ENCODE peak calls at places on chromosomes 4 and X, in four cellular contexts. One of them, this sample, is unnamed.

GRCh38 chr4:69656653-69657158 is 3.7 kb upstream of the UGT2A1 start:
- DNase-seq in testis: no peak
- DNase-seq in lower lobe of right lung: no peak
- DNase-seq in CD4-positive, alpha-beta memory T cell: no peak
- DNase-seq in this sample: no peak

GRCh38 chrX:93169771-93170170 is 503.6 kb downstream of the NAP1L3 start:
- DNase-seq in lower lobe of right lung: no peak
- DNase-seq in testis: no peak
- DNase-seq in CD4-positive, alpha-beta memory T cell: no peak
- DNase-seq in this sample: no peak

GRCh38 chr4:125198916-125199315 is 115.8 kb upstream of the FAT4 start:
- DNase-seq in testis: no peak
- DNase-seq in lower lobe of right lung: no peak
- DNase-seq in CD4-positive, alpha-beta memory T cell: no peak
- DNase-seq in this sample: no peak

GRCh38 chr4:37892641-37893040 is 1.8 kb downstream of the TBC1D1 start:
- DNase-seq in lower lobe of right lung: peak; percentile 54
- DNase-seq in testis: no peak
- DNase-seq in CD4-positive, alpha-beta memory T cell: peak; percentile 41
- DNase-seq in this sample: no peak

GRCh38 chrX:136055651-136056221 is 70.5 kb downstream of the SLC9A6 start:
- DNase-seq in lower lobe of right lung: no peak
- DNase-seq in testis: peak; percentile 19
- DNase-seq in CD4-positive, alpha-beta memory T cell: no peak
- DNase-seq in this sample: no peak

GRCh38 chr4:75495489-75495888 is 18.7 kb downstream of the RCHY1 start:
- DNase-seq in lower lobe of right lung: no peak
- DNase-seq in testis: no peak
- DNase-seq in CD4-positive, alpha-beta memory T cell: no peak
- DNase-seq in this sample: no peak

GRCh38 chr4:14924945-14925344 is 77.3 kb upstream of the CPEB2 start:
- DNase-seq in lower lobe of right lung: no peak
- DNase-seq in testis: no peak
- DNase-seq in CD4-positive, alpha-beta memory T cell: no peak
- DNase-seq in this sample: no peak

GRCh38 chr4:165048170-165048569 is 5.5 kb upstream of the TRIM75 start:
- DNase-seq in lower lobe of right lung: no peak
- DNase-seq in testis: no peak
- DNase-seq in CD4-positive, alpha-beta memory T cell: no peak
- DNase-seq in this sample: no peak

GRCh38 chr4:184822356-184822755 is 3.4 kb downstream of the ACSL1 start:
- DNase-seq in CD4-positive, alpha-beta memory T cell: no peak
- DNase-seq in testis: no peak
- DNase-seq in lower lobe of right lung: no peak
- DNase-seq in this sample: no peak

GRCh38 chr4:185480016-185480732 is 8.6 kb upstream of the CCDC110 start:
- DNase-seq in testis: no peak
- DNase-seq in CD4-positive, alpha-beta memory T cell: no peak
- DNase-seq in lower lobe of right lung: no peak
- DNase-seq in this sample: no peak

GRCh38 chr4:129682586-129682985 is 586.6 kb downstream of the C4orf33 start:
- DNase-seq in testis: no peak
- DNase-seq in CD4-positive, alpha-beta memory T cell: no peak
- DNase-seq in lower lobe of right lung: no peak
- DNase-seq in this sample: no peak

GRCh38 chr4:179307297-179308136 is 1865.3 kb upstream of the AGA start:
- DNase-seq in lower lobe of right lung: no peak
- DNase-seq in CD4-positive, alpha-beta memory T cell: no peak
- DNase-seq in testis: peak; percentile 74
- DNase-seq in this sample: peak; percentile 41

GRCh38 chr4:20122198-20122988 is 129.3 kb upstream of the SLIT2 start:
- DNase-seq in CD4-positive, alpha-beta memory T cell: no peak
- DNase-seq in testis: no peak
- DNase-seq in lower lobe of right lung: no peak
- DNase-seq in this sample: no peak

GRCh38 chr4:92299152-92299551 is 4.6 kb upstream of the GRID2 start:
- DNase-seq in CD4-positive, alpha-beta memory T cell: no peak
- DNase-seq in testis: no peak
- DNase-seq in lower lobe of right lung: no peak
- DNase-seq in this sample: no peak

GRCh38 chrX:30693999-30694650 is 40.9 kb downstream of the GK start:
- DNase-seq in CD4-positive, alpha-beta memory T cell: no peak
- DNase-seq in lower lobe of right lung: no peak
- DNase-seq in testis: no peak
- DNase-seq in this sample: no peak

GRCh38 chr4:128338634-128339355 is 51.2 kb upstream of the PGRMC2 start:
- DNase-seq in CD4-positive, alpha-beta memory T cell: no peak
- DNase-seq in lower lobe of right lung: no peak
- DNase-seq in testis: no peak
- DNase-seq in this sample: no peak

GRCh38 chrX:103531002-103531401 is 11.7 kb upstream of the RAB40A start:
- DNase-seq in testis: no peak
- DNase-seq in CD4-positive, alpha-beta memory T cell: no peak
- DNase-seq in lower lobe of right lung: no peak
- DNase-seq in this sample: no peak

GRCh38 chr4:41569957-41570356 is 32.0 kb downstream of the LIMCH1 start:
- DNase-seq in CD4-positive, alpha-beta memory T cell: no peak
- DNase-seq in lower lobe of right lung: no peak
- DNase-seq in testis: no peak
- DNase-seq in this sample: no peak

GRCh38 chr4:8035371-8035780 is 95.7 kb upstream of the AFAP1 start:
- DNase-seq in lower lobe of right lung: no peak
- DNase-seq in CD4-positive, alpha-beta memory T cell: no peak
- DNase-seq in testis: no peak
- DNase-seq in this sample: no peak

GRCh38 chrX:72003811-72004750 is 93.4 kb downstream of the NHSL2 start:
- DNase-seq in testis: no peak
- DNase-seq in lower lobe of right lung: no peak
- DNase-seq in CD4-positive, alpha-beta memory T cell: no peak
- DNase-seq in this sample: no peak

GRCh38 chrX:77528034-77528433 is 80.8 kb downstream of the FGF16 start:
- DNase-seq in lower lobe of right lung: no peak
- DNase-seq in testis: no peak
- DNase-seq in CD4-positive, alpha-beta memory T cell: no peak
- DNase-seq in this sample: no peak

GRCh38 chr4:32689520-32689919 is 1969.4 kb downstream of the PCDH7 start:
- DNase-seq in lower lobe of right lung: no peak
- DNase-seq in testis: no peak
- DNase-seq in CD4-positive, alpha-beta memory T cell: no peak
- DNase-seq in this sample: no peak

GRCh38 chrX:87697409-87697808 is 179.8 kb downstream of the KLHL4 start:
- DNase-seq in testis: no peak
- DNase-seq in CD4-positive, alpha-beta memory T cell: no peak
- DNase-seq in lower lobe of right lung: no peak
- DNase-seq in this sample: no peak

GRCh38 chr4:155875878-155876277 is 9.8 kb upstream of the ASIC5 start:
- DNase-seq in lower lobe of right lung: no peak
- DNase-seq in CD4-positive, alpha-beta memory T cell: no peak
- DNase-seq in testis: no peak
- DNase-seq in this sample: no peak

GRCh38 chr4:183765121-183765990 is 106.3 kb downstream of the TRAPPC11 start:
- DNase-seq in testis: no peak
- DNase-seq in CD4-positive, alpha-beta memory T cell: no peak
- DNase-seq in lower lobe of right lung: no peak
- DNase-seq in this sample: no peak
- H3K27ac ChIP-seq in testis: no peak overlapping the region
- H3K27ac ChIP-seq in CD4-positive, alpha-beta memory T cell: no peak overlapping the region
- H3K27ac ChIP-seq in lower lobe of right lung: peak overlapping the region; percentile 58
- H3K27ac ChIP-seq in this sample: no peak overlapping the region

DNA sequence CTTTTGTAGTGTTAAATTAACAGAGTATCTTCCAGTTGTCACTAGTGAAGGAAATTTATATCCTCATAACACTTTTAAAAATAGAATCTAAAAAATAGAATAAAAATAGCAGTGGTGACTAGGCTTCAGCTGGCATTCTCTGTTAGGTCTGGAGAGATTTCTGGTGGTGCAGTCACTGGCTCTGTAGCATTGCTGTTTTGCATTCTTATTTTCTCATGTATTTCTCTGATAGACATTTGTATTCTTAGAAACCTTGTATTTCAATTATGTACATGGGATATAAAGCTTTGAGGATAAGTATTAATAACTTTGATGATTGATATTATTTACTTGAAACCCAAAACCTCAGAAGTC is 87.6 kb downstream of the TMEM131L start:
- DNase-seq in lower lobe of right lung: no peak
- DNase-seq in testis: no peak
- DNase-seq in CD4-positive, alpha-beta memory T cell: no peak
- DNase-seq in this sample: no peak
- H3K27ac ChIP-seq in lower lobe of right lung: no peak overlapping the region
- H3K27ac ChIP-seq in testis: no peak overlapping the region
- H3K27ac ChIP-seq in CD4-positive, alpha-beta memory T cell: no peak overlapping the region
- H3K27ac ChIP-seq in this sample: no peak overlapping the region

DNA sequence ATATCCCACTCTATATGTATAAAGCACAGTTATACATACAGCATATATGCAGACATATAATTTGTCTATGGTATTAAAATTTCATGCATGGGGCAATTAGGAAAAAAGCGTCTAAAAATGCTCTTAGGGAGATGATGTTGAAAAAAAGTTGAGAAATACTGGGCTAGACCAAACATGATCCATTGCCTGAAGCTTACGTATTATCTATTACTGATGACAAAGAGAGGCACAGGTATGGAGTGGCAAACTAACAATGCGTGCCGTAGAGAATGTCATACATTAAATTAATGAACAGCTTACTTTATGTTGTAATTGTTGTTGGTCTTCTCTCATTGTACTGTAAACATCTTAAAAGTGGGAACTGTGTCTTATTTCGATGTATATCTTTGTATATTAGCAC is 13.9 kb downstream of the RHOH start:
- DNase-seq in testis: no peak
- DNase-seq in CD4-positive, alpha-beta memory T cell: no peak
- DNase-seq in lower lobe of right lung: no peak
- DNase-seq in this sample: no peak
- H3K27ac ChIP-seq in testis: no peak overlapping the region
- H3K27ac ChIP-seq in CD4-positive, alpha-beta memory T cell: peak overlapping the region; percentile 62
- H3K27ac ChIP-seq in lower lobe of right lung: no peak overlapping the region
- H3K27ac ChIP-seq in this sample: no peak overlapping the region

DNA sequence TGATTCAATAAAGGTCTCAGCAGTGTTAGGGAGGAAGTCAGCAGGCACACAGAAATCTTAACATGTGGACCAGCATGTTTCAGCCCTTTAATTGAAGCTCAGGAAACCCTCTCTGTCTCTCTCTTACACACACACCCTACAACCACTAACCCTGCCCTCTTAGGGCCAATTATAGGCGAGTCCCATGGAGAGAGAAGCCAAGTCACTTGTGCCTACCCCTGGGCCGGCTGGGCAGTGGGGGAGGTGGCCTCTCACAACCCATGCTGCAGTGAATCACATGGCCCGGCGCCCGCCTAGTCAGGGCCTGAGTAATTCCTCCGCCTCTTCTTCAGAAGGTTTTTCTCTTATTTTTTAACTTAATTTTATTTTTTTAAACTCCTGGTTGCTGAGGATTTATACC is 3.7 kb downstream of the FGD1 start:
- DNase-seq in CD4-positive, alpha-beta memory T cell: no peak
- DNase-seq in testis: no peak
- DNase-seq in lower lobe of right lung: no peak
- DNase-seq in this sample: no peak
- H3K27ac ChIP-seq in CD4-positive, alpha-beta memory T cell: no peak overlapping the region
- H3K27ac ChIP-seq in testis: no peak overlapping the region
- H3K27ac ChIP-seq in lower lobe of right lung: no peak overlapping the region
- H3K27ac ChIP-seq in this sample: no peak overlapping the region

DNA sequence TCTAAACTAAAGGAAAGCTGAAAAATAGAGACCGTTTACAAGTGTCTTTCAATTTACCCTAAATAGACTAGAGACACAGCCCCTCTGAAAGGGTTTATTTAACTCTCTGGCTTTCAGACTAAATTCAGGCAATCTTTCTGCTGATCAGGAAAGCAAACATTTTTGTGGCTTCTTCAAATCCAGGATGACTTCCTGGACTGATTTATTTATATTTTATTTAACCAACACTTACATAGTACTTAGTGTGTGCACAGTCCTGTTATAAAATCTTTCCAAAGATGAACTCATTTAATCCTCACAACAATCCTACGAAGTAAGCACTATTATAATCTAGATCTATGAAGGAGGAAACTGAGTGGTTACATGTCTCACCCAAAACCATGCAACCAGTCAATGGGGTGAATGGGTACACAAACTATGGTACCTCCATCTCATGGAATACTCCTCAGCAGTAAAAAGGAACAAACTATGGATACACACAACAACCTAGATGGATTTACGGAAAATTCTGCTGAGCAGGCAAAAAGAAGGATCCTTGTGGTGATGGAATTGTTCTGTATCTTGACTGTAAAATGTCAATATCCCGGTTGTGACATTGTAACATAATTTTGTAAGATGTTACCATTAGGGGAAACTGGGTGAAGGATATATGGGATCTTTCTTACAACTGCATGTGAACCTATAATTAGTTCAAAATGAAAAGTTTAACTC is 64.1 kb upstream of the MAMLD1 start:
- DNase-seq in testis: no peak
- DNase-seq in CD4-positive, alpha-beta memory T cell: no peak
- DNase-seq in lower lobe of right lung: no peak
- DNase-seq in this sample: no peak
- H3K27ac ChIP-seq in testis: no peak overlapping the region
- H3K27ac ChIP-seq in CD4-positive, alpha-beta memory T cell: no peak overlapping the region
- H3K27ac ChIP-seq in lower lobe of right lung: no peak overlapping the region
- H3K27ac ChIP-seq in this sample: no peak overlapping the region

GRCh38 chrX:2703991-2704369 is 12.9 kb downstream of the CD99 start:
- DNase-seq in CD4-positive, alpha-beta memory T cell: no peak
- DNase-seq in testis: peak; percentile 74
- DNase-seq in lower lobe of right lung: no peak
- DNase-seq in this sample: peak; percentile 66

GRCh38 chrX:2705036-2705435 is 13.9 kb downstream of the CD99 start:
- DNase-seq in CD4-positive, alpha-beta memory T cell: no peak
- DNase-seq in testis: peak; percentile 61
- DNase-seq in lower lobe of right lung: no peak
- DNase-seq in this sample: no peak

GRCh38 chrX:2707334-2707760 is 16.3 kb downstream of the CD99 start:
- DNase-seq in lower lobe of right lung: no peak
- DNase-seq in CD4-positive, alpha-beta memory T cell: peak; percentile 36
- DNase-seq in testis: peak; percentile 65
- DNase-seq in this sample: peak; percentile 47

GRCh38 chrX:2708016-2708415 is 16.9 kb downstream of the CD99 start:
- DNase-seq in CD4-positive, alpha-beta memory T cell: no peak
- DNase-seq in testis: no peak
- DNase-seq in lower lobe of right lung: no peak
- DNase-seq in this sample: no peak

DNA sequence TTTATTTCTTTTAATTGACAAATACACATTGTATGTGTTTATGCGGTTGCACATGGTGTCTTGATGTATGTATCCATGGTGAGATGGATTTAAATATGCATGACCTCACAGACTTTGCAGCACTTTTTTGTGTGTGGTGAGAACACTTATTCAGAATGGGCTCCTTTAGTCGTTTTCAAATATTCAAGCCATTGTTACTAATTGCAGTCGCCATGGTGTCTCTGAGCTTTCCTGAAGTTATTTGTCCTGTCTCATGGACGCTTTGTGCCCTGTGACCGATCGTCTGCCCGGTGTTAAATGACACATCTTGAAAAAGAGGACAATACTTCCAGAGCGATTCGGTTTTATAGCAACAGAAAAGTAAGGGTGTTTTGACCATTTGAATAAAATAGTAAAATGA is 14.4 kb downstream of the CD99 start:
- DNase-seq in testis: no peak
- DNase-seq in lower lobe of right lung: no peak
- DNase-seq in CD4-positive, alpha-beta memory T cell: no peak
- DNase-seq in this sample: no peak
- H3K27ac ChIP-seq in testis: peak overlapping the region; percentile 65
- H3K27ac ChIP-seq in lower lobe of right lung: peak overlapping the region; percentile 78
- H3K27ac ChIP-seq in CD4-positive, alpha-beta memory T cell: no peak overlapping the region
- H3K27ac ChIP-seq in this sample: no peak overlapping the region